ENCODE peak calls at places on chromosomes 12 and 14, in eight cellular contexts. One of them, this sample, is unnamed.

GRCh38 chr14:101511199-101511598 is 50.1 kb upstream of the DIO3 start:
- DNase-seq in Peyer's patch: no peak
- DNase-seq in HCT116: no peak
- DNase-seq in IMR-90: no peak
- DNase-seq in breast epithelium: no peak
- DNase-seq in right lobe of liver: no peak
- DNase-seq in NB4: no peak
- DNase-seq in H54: no peak
- DNase-seq in this sample: no peak

GRCh38 chr12:92141585-92142244 is 3.9 kb downstream of the BTG1 start:
- DNase-seq in Peyer's patch: no peak
- DNase-seq in HCT116: no peak
- DNase-seq in IMR-90: no peak
- DNase-seq in breast epithelium: no peak
- DNase-seq in right lobe of liver: no peak
- DNase-seq in NB4: peak
- DNase-seq in H54: no peak
- DNase-seq in this sample: no peak

GRCh38 chr12:112848972-112849371 is 57.4 kb downstream of the RPH3A start:
- DNase-seq in Peyer's patch: no peak
- DNase-seq in HCT116: no peak
- DNase-seq in IMR-90: no peak
- DNase-seq in breast epithelium: no peak
- DNase-seq in right lobe of liver: no peak
- DNase-seq in NB4: no peak
- DNase-seq in H54: no peak
- DNase-seq in this sample: no peak

GRCh38 chr12:131211279-131211938 is 257.7 kb downstream of the ADGRD1 start:
- DNase-seq in Peyer's patch: no peak
- DNase-seq in HCT116: no peak
- DNase-seq in IMR-90: no peak
- DNase-seq in breast epithelium: no peak
- DNase-seq in right lobe of liver: no peak
- DNase-seq in NB4: no peak
- DNase-seq in H54: no peak
- DNase-seq in this sample: no peak

GRCh38 chr14:48943913-48944312 is 642.3 kb downstream of the RPS29 start:
- DNase-seq in Peyer's patch: no peak
- DNase-seq in HCT116: no peak
- DNase-seq in IMR-90: no peak
- DNase-seq in breast epithelium: no peak
- DNase-seq in right lobe of liver: no peak
- DNase-seq in NB4: no peak
- DNase-seq in H54: no peak
- DNase-seq in this sample: no peak

GRCh38 chr12:118850244-118850825 is 131.0 kb upstream of the SRRM4 start:
- DNase-seq in Peyer's patch: no peak
- DNase-seq in HCT116: peak
- DNase-seq in IMR-90: no peak
- DNase-seq in breast epithelium: no peak
- DNase-seq in right lobe of liver: no peak
- DNase-seq in NB4: peak
- DNase-seq in H54: peak
- DNase-seq in this sample: no peak

GRCh38 chr14:60590907-60591510 is 58.3 kb downstream of the SIX1 start:
- DNase-seq in Peyer's patch: no peak
- DNase-seq in HCT116: no peak
- DNase-seq in IMR-90: peak
- DNase-seq in breast epithelium: no peak
- DNase-seq in right lobe of liver: no peak
- DNase-seq in NB4: peak
- DNase-seq in H54: no peak
- DNase-seq in this sample: no peak

GRCh38 chr12:112564160-112564559 is 145.4 kb downstream of the PTPN11 start:
- DNase-seq in Peyer's patch: no peak
- DNase-seq in HCT116: no peak
- DNase-seq in IMR-90: no peak
- DNase-seq in breast epithelium: no peak
- DNase-seq in right lobe of liver: no peak
- DNase-seq in NB4: no peak
- DNase-seq in H54: no peak
- DNase-seq in this sample: no peak

GRCh38 chr14:71943695-71944018 is 11.4 kb downstream of the RGS6 start:
- DNase-seq in Peyer's patch: no peak
- DNase-seq in HCT116: no peak
- DNase-seq in IMR-90: no peak
- DNase-seq in breast epithelium: no peak
- DNase-seq in right lobe of liver: no peak
- DNase-seq in NB4: no peak
- DNase-seq in H54: no peak
- DNase-seq in this sample: no peak

GRCh38 chr12:527241-527640 is 67.5 kb downstream of the B4GALNT3 start:
- DNase-seq in Peyer's patch: no peak
- DNase-seq in HCT116: no peak
- DNase-seq in IMR-90: no peak
- DNase-seq in breast epithelium: no peak
- DNase-seq in right lobe of liver: no peak
- DNase-seq in NB4: no peak
- DNase-seq in H54: no peak
- DNase-seq in this sample: no peak

GRCh38 chr14:74015178-74015577 is 3.9 kb downstream of the ENTPD5 start:
- DNase-seq in Peyer's patch: no peak
- DNase-seq in HCT116: no peak
- DNase-seq in IMR-90: no peak
- DNase-seq in breast epithelium: no peak
- DNase-seq in right lobe of liver: no peak
- DNase-seq in NB4: peak
- DNase-seq in H54: no peak
- DNase-seq in this sample: no peak

GRCh38 chr12:91562476-91562875 is 379.9 kb upstream of the DCN start:
- DNase-seq in Peyer's patch: no peak
- DNase-seq in HCT116: no peak
- DNase-seq in IMR-90: peak
- DNase-seq in breast epithelium: no peak
- DNase-seq in right lobe of liver: no peak
- DNase-seq in NB4: no peak
- DNase-seq in H54: no peak
- DNase-seq in this sample: no peak

GRCh38 chr12:108129017-108129812 is at the start of gene WSCD2:
- DNase-seq in Peyer's patch: peak
- DNase-seq in HCT116: peak
- DNase-seq in IMR-90: no peak
- DNase-seq in breast epithelium: no peak
- DNase-seq in right lobe of liver: peak
- DNase-seq in NB4: peak
- DNase-seq in H54: no peak
- DNase-seq in this sample: no peak

GRCh38 chr12:54279227-54279631 is 693 bp downstream of the CBX5 start:
- DNase-seq in Peyer's patch: no peak
- DNase-seq in HCT116: no peak
- DNase-seq in IMR-90: no peak
- DNase-seq in breast epithelium: no peak
- DNase-seq in right lobe of liver: no peak
- DNase-seq in NB4: no peak
- DNase-seq in H54: no peak
- DNase-seq in this sample: no peak

GRCh38 chr12:54280401-54281260 is at the start of gene HNRNPA1:
- DNase-seq in Peyer's patch: peak
- DNase-seq in HCT116: peak
- DNase-seq in IMR-90: peak
- DNase-seq in breast epithelium: peak
- DNase-seq in right lobe of liver: peak
- DNase-seq in NB4: peak
- DNase-seq in H54: peak
- DNase-seq in this sample: peak

GRCh38 chr12:54279632-54280400 is at the start of gene CBX5:
- DNase-seq in Peyer's patch: peak
- DNase-seq in HCT116: peak
- DNase-seq in IMR-90: peak
- DNase-seq in breast epithelium: peak
- DNase-seq in right lobe of liver: peak
- DNase-seq in NB4: peak
- DNase-seq in H54: peak
- DNase-seq in this sample: peak

GRCh38 chr12:54276368-54276767 is 3.6 kb downstream of the CBX5 start:
- DNase-seq in Peyer's patch: no peak
- DNase-seq in HCT116: no peak
- DNase-seq in IMR-90: no peak
- DNase-seq in breast epithelium: no peak
- DNase-seq in right lobe of liver: no peak
- DNase-seq in NB4: no peak
- DNase-seq in H54: no peak
- DNase-seq in this sample: no peak

DNA sequence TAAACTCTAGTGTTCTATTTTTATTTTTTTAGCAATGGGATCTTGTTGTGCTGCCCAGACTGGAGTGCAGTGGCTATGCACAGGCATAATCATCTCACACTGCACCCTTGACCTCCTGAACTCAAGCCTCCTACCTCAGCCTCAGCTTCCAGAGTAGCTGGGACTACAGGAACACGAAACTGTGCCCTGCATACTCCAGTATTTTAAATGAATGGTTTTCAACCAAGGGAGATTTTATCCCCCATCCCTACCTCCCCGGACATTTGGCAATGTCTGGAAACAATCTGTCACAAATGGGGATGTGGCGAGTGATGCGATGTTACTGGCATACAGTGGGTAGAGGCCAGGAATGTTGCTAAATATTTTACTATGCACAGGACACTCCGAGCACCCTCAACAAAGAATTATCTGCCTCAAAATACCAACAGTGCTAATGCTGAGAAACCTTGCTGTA is 2.1 kb downstream of the CBX5 start:
- DNase-seq in Peyer's patch: no peak
- DNase-seq in HCT116: no peak
- DNase-seq in IMR-90: no peak
- DNase-seq in breast epithelium: no peak
- DNase-seq in right lobe of liver: no peak
- DNase-seq in NB4: peak
- DNase-seq in H54: no peak
- DNase-seq in this sample: no peak
- TF ChIP-seq POLR2A in Peyer's patch: no peak
- TF ChIP-seq POLR2A in HCT116: no peak
- TF ChIP-seq POLR2A in IMR-90: peak
- TF ChIP-seq POLR2A in breast epithelium: no peak
- TF ChIP-seq POLR2A in right lobe of liver: no peak
- TF ChIP-seq POLR2A in NB4: no peak
- TF ChIP-seq POLR2A in H54: no peak
- TF ChIP-seq POLR2A in this sample: no peak

DNA sequence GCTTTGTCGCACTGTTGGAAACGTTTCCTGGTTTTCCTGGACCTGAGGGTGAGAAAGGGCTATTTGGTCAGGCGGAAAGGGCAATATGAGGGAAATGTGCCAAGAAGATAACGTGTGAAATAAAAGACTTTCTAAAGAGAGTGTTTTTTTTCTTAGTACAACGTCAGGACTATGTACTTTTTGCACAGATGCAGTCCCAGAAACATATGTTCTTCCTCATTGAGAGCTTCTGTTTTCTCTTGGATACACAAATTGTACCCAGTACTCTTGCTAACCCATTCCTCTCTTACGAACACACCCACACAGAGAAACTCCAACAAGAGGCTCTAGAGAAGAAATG is 669 bp upstream of the PKP2 start:
- DNase-seq in Peyer's patch: no peak
- DNase-seq in HCT116: no peak
- DNase-seq in IMR-90: no peak
- DNase-seq in breast epithelium: no peak
- DNase-seq in right lobe of liver: no peak
- DNase-seq in NB4: no peak
- DNase-seq in H54: no peak
- DNase-seq in this sample: no peak
- TF ChIP-seq POLR2A in Peyer's patch: no peak
- TF ChIP-seq POLR2A in HCT116: no peak
- TF ChIP-seq POLR2A in IMR-90: no peak
- TF ChIP-seq POLR2A in breast epithelium: no peak
- TF ChIP-seq POLR2A in right lobe of liver: no peak
- TF ChIP-seq POLR2A in NB4: no peak
- TF ChIP-seq POLR2A in H54: no peak
- TF ChIP-seq POLR2A in this sample: no peak

DNA sequence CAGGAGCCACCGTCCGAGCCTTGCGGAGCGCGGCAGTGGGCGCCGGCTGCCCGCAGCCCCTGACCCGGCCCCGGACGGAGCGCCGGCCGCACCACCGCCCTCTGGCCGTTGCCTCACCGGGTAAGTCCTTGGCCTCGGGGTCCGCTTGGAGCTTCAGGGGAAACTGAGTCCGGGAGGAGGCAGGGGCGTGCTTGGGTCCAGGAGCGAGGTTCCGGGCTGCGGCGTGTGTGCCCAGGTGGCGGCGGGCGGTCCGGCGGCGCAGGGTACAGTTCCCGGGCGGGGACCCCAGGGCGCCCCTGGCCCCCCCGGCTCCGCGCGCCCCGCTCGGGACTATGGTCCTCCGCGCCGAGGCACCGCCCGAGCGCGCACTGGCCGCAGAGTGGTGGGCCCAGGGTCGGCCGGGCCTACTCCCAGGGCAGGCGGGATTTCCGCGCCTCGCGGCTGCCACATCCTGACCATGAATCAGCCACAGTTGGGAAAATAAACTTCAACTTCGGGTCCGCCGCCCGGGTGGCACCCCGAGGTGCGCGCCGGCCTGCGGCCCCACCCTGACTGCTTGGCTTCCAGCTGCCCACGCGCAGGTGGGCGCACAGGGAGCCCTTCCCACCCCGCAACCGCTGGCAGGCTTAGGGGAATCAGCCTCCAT is 325 bp downstream of the INF2 start:
- DNase-seq in Peyer's patch: no peak
- DNase-seq in HCT116: no peak
- DNase-seq in IMR-90: no peak
- DNase-seq in breast epithelium: no peak
- DNase-seq in right lobe of liver: no peak
- DNase-seq in NB4: peak
- DNase-seq in H54: no peak
- DNase-seq in this sample: no peak
- TF ChIP-seq POLR2A in Peyer's patch: peak
- TF ChIP-seq POLR2A in HCT116: no peak
- TF ChIP-seq POLR2A in IMR-90: peak
- TF ChIP-seq POLR2A in breast epithelium: no peak
- TF ChIP-seq POLR2A in right lobe of liver: peak
- TF ChIP-seq POLR2A in NB4: no peak
- TF ChIP-seq POLR2A in H54: peak
- TF ChIP-seq POLR2A in this sample: peak

GRCh38 chr12:55738113-55739024 is 4.6 kb upstream of the GDF11 start:
- DNase-seq in Peyer's patch: peak
- DNase-seq in HCT116: peak
- DNase-seq in IMR-90: peak
- DNase-seq in breast epithelium: peak
- DNase-seq in right lobe of liver: peak
- DNase-seq in NB4: peak
- DNase-seq in H54: no peak
- DNase-seq in this sample: no peak
- TF ChIP-seq POLR2A in Peyer's patch: no peak
- TF ChIP-seq POLR2A in HCT116: peak
- TF ChIP-seq POLR2A in IMR-90: no peak
- TF ChIP-seq POLR2A in breast epithelium: no peak
- TF ChIP-seq POLR2A in right lobe of liver: no peak
- TF ChIP-seq POLR2A in NB4: peak
- TF ChIP-seq POLR2A in H54: no peak
- TF ChIP-seq POLR2A in this sample: no peak

This sample was measured in gastrocnemius medialis.